ENCODE peak calls at places on chromosomes 12 and 14, in four cellular contexts. One of them, this sample, is unnamed.

GRCh38 chr14:64956697-64957412 is 14.3 kb upstream of the GPX2 start:
- DNase-seq in GM10248: no peak
- DNase-seq in Caco-2: no peak
- DNase-seq in lower leg skin: no peak
- DNase-seq in this sample: no peak

GRCh38 chr12:47188576-47189441 is 109.0 kb upstream of the AMIGO2 start:
- DNase-seq in GM10248: no peak
- DNase-seq in Caco-2: no peak
- DNase-seq in lower leg skin: no peak
- DNase-seq in this sample: no peak

GRCh38 chr12:9810721-9811120 is 16.6 kb upstream of the KLRF1 start:
- DNase-seq in GM10248: no peak
- DNase-seq in lower leg skin: no peak
- DNase-seq in Caco-2: no peak
- DNase-seq in this sample: no peak

GRCh38 chr14:39099748-39100147 is 3.3 kb downstream of the SEC23A start:
- DNase-seq in GM10248: no peak
- DNase-seq in Caco-2: no peak
- DNase-seq in lower leg skin: no peak
- DNase-seq in this sample: no peak

GRCh38 chr12:62123721-62124203 is 136.4 kb upstream of the USP15 start:
- DNase-seq in GM10248: peak
- DNase-seq in lower leg skin: no peak
- DNase-seq in Caco-2: peak
- DNase-seq in this sample: no peak

GRCh38 chr12:42673535-42673934 is 84.0 kb upstream of the PRICKLE1 start:
- DNase-seq in lower leg skin: no peak
- DNase-seq in GM10248: no peak
- DNase-seq in Caco-2: no peak
- DNase-seq in this sample: no peak

GRCh38 chr12:53505555-53506449 is 1.5 kb downstream of the NPFF start:
- DNase-seq in GM10248: no peak
- DNase-seq in lower leg skin: no peak
- DNase-seq in Caco-2: no peak
- DNase-seq in this sample: no peak

GRCh38 chr12:16165506-16165905 is 112.0 kb downstream of the SLC15A5 start:
- DNase-seq in Caco-2: peak
- DNase-seq in GM10248: no peak
- DNase-seq in lower leg skin: peak
- DNase-seq in this sample: no peak

GRCh38 chr12:70241845-70242244 is 1.4 kb upstream of the CNOT2 start:
- DNase-seq in Caco-2: no peak
- DNase-seq in lower leg skin: no peak
- DNase-seq in GM10248: no peak
- DNase-seq in this sample: no peak

GRCh38 chr12:25020621-25021243 is 71.8 kb upstream of the BCAT1 start:
- DNase-seq in lower leg skin: no peak
- DNase-seq in Caco-2: no peak
- DNase-seq in GM10248: peak
- DNase-seq in this sample: peak

GRCh38 chr12:94587266-94588241 is 62.8 kb downstream of the TMCC3 start:
- DNase-seq in Caco-2: no peak
- DNase-seq in GM10248: no peak
- DNase-seq in lower leg skin: no peak
- DNase-seq in this sample: no peak

GRCh38 chr12:12441051-12441807 is 84.4 kb downstream of the BORCS5 start:
- DNase-seq in Caco-2: no peak
- DNase-seq in GM10248: no peak
- DNase-seq in lower leg skin: no peak
- DNase-seq in this sample: no peak

GRCh38 chr12:112164326-112164660 is 38.9 kb downstream of the TRAFD1 start:
- DNase-seq in lower leg skin: no peak
- DNase-seq in Caco-2: no peak
- DNase-seq in GM10248: no peak
- DNase-seq in this sample: no peak

GRCh38 chr12:69070319-69071090 is 137.5 kb upstream of the CPM start:
- DNase-seq in lower leg skin: peak
- DNase-seq in GM10248: peak
- DNase-seq in Caco-2: peak
- DNase-seq in this sample: no peak

GRCh38 chr12:101743724-101744472 is 4.6 kb upstream of the SYCP3 start:
- DNase-seq in GM10248: peak
- DNase-seq in Caco-2: no peak
- DNase-seq in lower leg skin: no peak
- DNase-seq in this sample: peak

GRCh38 chr14:94505206-94505605 is 4.1 kb downstream of the SERPINA12 start:
- DNase-seq in lower leg skin: no peak
- DNase-seq in GM10248: no peak
- DNase-seq in Caco-2: no peak
- DNase-seq in this sample: no peak

This sample was measured in GM12878.